ENCODE peak calls at places on chromosomes 5 and 9, in seven cellular contexts. X is ovary, M is breast epithelium, O is left ventricle myocardium inferior, U is cardiac fibroblast, N is GM12865, H is uterus. D is an unnamed sample.

GRCh38 chr5:14487896-14488570 is 93.6 kb upstream of the OTULINL start:
- DNase-seq in X (no peak), M (no peak), O (no peak), U (no peak), N (no peak), H (no peak), D (no peak)

GRCh38 chr9:137615387-137615871 is 3.4 kb upstream of the EHMT1 start:
- DNase-seq in X (no peak), M (no peak), O (no peak), U (no peak), N (no peak), H (no peak), D (no peak)

GRCh38 chr5:1447772-1448361 is 2.6 kb upstream of the SLC6A3 start:
- DNase-seq in X (no peak), M (no peak), O (no peak), U (no peak), N (no peak), H (no peak), D (no peak)

GRCh38 chr5:112418412-112419049 is 546 bp downstream of the EPB41L4A start:
- DNase-seq in X (peak), M (no peak), O (peak), U (no peak), N (no peak), H (no peak), D (no peak)

GRCh38 chr9:21761309-21761901 is 41.0 kb upstream of the MTAP start:
- DNase-seq in X (no peak), M (no peak), O (no peak), U (no peak), N (peak), H (no peak), D (no peak)

GRCh38 chr9:105158020-105158419 is 86.4 kb upstream of the SLC44A1 start:
- DNase-seq in X (no peak), M (no peak), O (no peak), U (no peak), N (no peak), H (no peak), D (no peak)

GRCh38 chr5:138979684-138980275 is 104.6 kb upstream of the LRRTM2 start:
- DNase-seq in X (no peak), M (no peak), O (no peak), U (no peak), N (no peak), H (no peak), D (no peak)

GRCh38 chr5:3595102-3595961 is at the start of gene IRX1:
- DNase-seq in X (no peak), M (no peak), O (no peak), U (peak), N (no peak), H (no peak), D (no peak)

GRCh38 chr5:180135128-180135955 is 63.8 kb upstream of the RNF130 start:
- DNase-seq in X (no peak), M (peak), O (no peak), U (peak), N (no peak), H (peak), D (no peak)

GRCh38 chr5:154944716-154945115 is 3.8 kb downstream of the MRPL22 start:
- DNase-seq in X (no peak), M (no peak), O (no peak), U (no peak), N (no peak), H (no peak), D (no peak)

GRCh38 chr5:178211095-178212048 is 7.0 kb downstream of the HNRNPAB start:
- DNase-seq in X (no peak), M (no peak), O (no peak), U (no peak), N (no peak), H (no peak), D (no peak)

GRCh38 chr5:1859099-1859498 is 23.6 kb downstream of the IRX4 start:
- DNase-seq in X (no peak), M (no peak), O (no peak), U (no peak), N (no peak), H (no peak), D (no peak)

GRCh38 chr9:26324787-26325186 is 567.8 kb downstream of the CAAP1 start:
- DNase-seq in X (peak), M (no peak), O (no peak), U (peak), N (no peak), H (no peak), D (no peak)

GRCh38 chr5:850511-851006 is at the start of gene ZDHHC11:
- DNase-seq in X (peak), M (peak), O (peak), U (no peak), N (no peak), H (peak), D (no peak)

GRCh38 chr5:141805874-141806273 is 72.3 kb downstream of the PCDH1 start:
- DNase-seq in X (peak), M (no peak), O (peak), U (peak), N (no peak), H (peak), D (no peak)

GRCh38 chr9:95349109-95350038 is 31.9 kb upstream of the FANCC start:
- DNase-seq in X (no peak), M (no peak), O (no peak), U (no peak), N (no peak), H (no peak), D (no peak)

GRCh38 chr9:83182071-83182470 is 119.1 kb upstream of the RASEF start:
- DNase-seq in X (no peak), M (no peak), O (no peak), U (no peak), N (no peak), H (no peak), D (no peak)

GRCh38 chr9:133114886-133115603 is 6.0 kb downstream of the RALGDS start:
- DNase-seq in X (no peak), M (no peak), O (peak), U (no peak), N (peak), H (peak), D (peak)

GRCh38 chr5:145775893-145776444 is 59.2 kb downstream of the PRELID2 start:
- DNase-seq in X (peak), M (no peak), O (no peak), U (peak), N (no peak), H (no peak), D (peak)

GRCh38 chr9:136686794-136687711 is at the start of gene AGPAT2:
- DNase-seq in X (peak), M (peak), O (peak), U (peak), N (peak), H (peak), D (peak)

GRCh38 chr5:160353379-160353778 is 17.0 kb downstream of the C1QTNF2 start:
- DNase-seq in X (no peak), M (no peak), O (peak), U (peak), N (no peak), H (no peak), D (peak)

GRCh38 chr9:34809504-34810186 is 99.7 kb upstream of the CCL21 start:
- DNase-seq in X (no peak), M (no peak), O (no peak), U (peak), N (no peak), H (no peak), D (no peak)

GRCh38 chr5:34484190-34484589 is 171.9 kb upstream of the RAI14 start:
- DNase-seq in X (no peak), M (no peak), O (no peak), U (no peak), N (no peak), H (no peak), D (no peak)

GRCh38 chr9:80492221-80492620 is 920.5 kb downstream of the TLE4 start:
- DNase-seq in X (no peak), M (no peak), O (peak), U (no peak), N (no peak), H (no peak), D (no peak)

GRCh38 chr5:26482817-26483375 is 555.5 kb downstream of the CDH9 start:
- DNase-seq in X (no peak), M (no peak), O (no peak), U (no peak), N (peak), H (no peak), D (no peak)

GRCh38 chr5:123273984-123274383 is 149.2 kb downstream of the CEP120 start:
- DNase-seq in X (no peak), M (no peak), O (no peak), U (no peak), N (no peak), H (no peak), D (no peak)

GRCh38 chr5:173689171-173689676 is 72.8 kb upstream of the BOD1 start:
- DNase-seq in X (no peak), M (no peak), O (no peak), U (peak), N (no peak), H (no peak), D (no peak)

GRCh38 chr9:34380034-34380510 is 3.4 kb upstream of the MYORG start:
- DNase-seq in X (no peak), M (no peak), O (no peak), U (no peak), N (no peak), H (no peak), D (no peak)

GRCh38 chr5:134174841-134175839 is 1.6 kb downstream of the SKP1 start:
- DNase-seq in X (no peak), M (no peak), O (no peak), U (peak), N (peak), H (no peak), D (no peak)

GRCh38 chr5:59151162-59151889 is 568.5 kb downstream of the RAB3C start:
- DNase-seq in X (no peak), M (no peak), O (no peak), U (peak), N (no peak), H (no peak), D (no peak)

GRCh38 chr5:90055831-90056328 is 353.7 kb downstream of the CETN3 start:
- DNase-seq in X (no peak), M (no peak), O (no peak), U (peak), N (no peak), H (no peak), D (no peak)

GRCh38 chr5:150481708-150481965 is 26.3 kb upstream of the NDST1 start:
- DNase-seq in X (no peak), M (no peak), O (no peak), U (no peak), N (no peak), H (no peak), D (no peak)

GRCh38 chr9:127395491-127396252 is 1.3 kb upstream of the SLC2A8 start:
- DNase-seq in X (no peak), M (no peak), O (no peak), U (no peak), N (no peak), H (no peak), D (no peak)
- H3K4me3 ChIP-seq in X (no peak), M (peak), O (peak), U (no peak), N (peak), H (no peak), D (peak)

DNA sequence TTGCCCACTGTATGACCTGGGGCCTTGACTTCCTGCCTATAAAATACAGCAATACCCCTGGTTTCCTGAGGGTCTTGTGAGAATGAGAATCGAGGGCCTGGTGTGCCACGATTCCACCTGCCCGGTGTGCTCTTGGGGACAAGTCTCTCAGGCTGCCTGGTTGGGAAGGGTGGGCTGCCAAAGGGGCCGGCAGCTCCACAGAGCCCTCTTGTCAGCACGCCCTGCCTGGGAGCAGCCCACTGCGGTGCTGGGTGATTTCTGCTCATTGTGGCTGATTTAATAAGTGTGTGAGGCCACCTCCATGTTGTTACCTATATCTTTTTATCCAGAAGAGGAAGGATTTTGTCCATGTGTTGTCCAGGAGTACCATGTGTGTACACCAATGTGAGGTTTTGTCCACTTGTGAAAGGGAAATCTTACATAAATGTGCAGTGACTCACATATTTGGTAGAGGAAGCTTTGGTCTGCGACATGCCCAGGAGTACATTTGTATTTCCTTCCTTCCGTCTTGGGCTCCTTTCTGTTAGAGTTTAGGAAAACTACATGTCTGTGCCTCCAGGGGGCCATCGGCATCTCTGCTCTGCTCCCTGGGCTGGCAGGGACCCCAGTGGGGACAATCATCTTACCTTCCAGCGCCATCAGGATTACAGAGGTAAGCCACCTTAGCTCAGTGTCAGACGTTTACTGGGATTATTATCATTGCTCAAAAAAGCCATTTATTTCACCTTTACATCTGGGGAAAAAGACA is 108.6 kb downstream of the PHF2 start:
- DNase-seq in X (no peak), M (no peak), O (no peak), U (peak), N (no peak), H (no peak), D (no peak)
- TF ChIP-seq CTCF in X (no peak), M (no peak), O (no peak), U (peak), N (no peak), H (no peak), D (no peak)

GRCh38 chr5:137563646-137564474 is 64.7 kb upstream of the SPOCK1 start:
- DNase-seq in X (no peak), M (no peak), O (no peak), U (peak), N (no peak), H (no peak), D (no peak)
- H3K4me3 ChIP-seq in X (no peak), M (no peak), O (no peak), U (no peak), N (no peak), H (no peak), D (no peak)

DNA sequence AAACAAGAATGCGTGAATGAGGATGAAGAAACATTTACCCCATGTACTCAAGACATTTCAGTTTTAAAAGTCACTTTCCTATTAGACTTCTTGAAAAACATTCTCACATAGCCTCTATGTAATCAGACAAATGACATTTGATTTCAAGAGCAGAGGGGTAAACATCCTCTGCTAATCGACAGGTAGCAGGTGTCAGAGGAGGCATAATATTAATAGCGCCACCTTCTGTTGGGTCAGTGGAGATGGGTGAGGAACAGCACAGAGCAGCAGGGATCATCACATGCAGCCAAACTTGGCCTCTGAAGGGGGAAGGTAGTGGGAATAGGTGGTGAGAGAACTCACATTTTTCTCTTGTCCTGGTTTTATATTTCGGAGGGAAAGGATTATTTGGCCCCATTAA is 3.3 kb upstream of the LSM11 start:
- DNase-seq in X (no peak), M (no peak), O (no peak), U (no peak), N (peak), H (no peak), D (no peak)
- TF ChIP-seq CTCF in X (no peak), M (no peak), O (peak), U (peak), N (peak), H (no peak), D (no peak)

GRCh38 chr5:172107606-172108005 is 80.4 kb downstream of the STK10 start:
- DNase-seq in X (no peak), M (no peak), O (no peak), U (peak), N (no peak), H (no peak), D (no peak)

GRCh38 chr5:172110921-172111873 is 76.8 kb downstream of the STK10 start:
- DNase-seq in X (no peak), M (no peak), O (no peak), U (peak), N (peak), H (no peak), D (no peak)

GRCh38 chr5:172110260-172110815 is 77.7 kb downstream of the STK10 start:
- DNase-seq in X (no peak), M (no peak), O (no peak), U (peak), N (no peak), H (no peak), D (no peak)

GRCh38 chr5:172106511-172107356 is 81.3 kb downstream of the STK10 start:
- DNase-seq in X (peak), M (peak), O (peak), U (peak), N (peak), H (peak), D (no peak)

DNA sequence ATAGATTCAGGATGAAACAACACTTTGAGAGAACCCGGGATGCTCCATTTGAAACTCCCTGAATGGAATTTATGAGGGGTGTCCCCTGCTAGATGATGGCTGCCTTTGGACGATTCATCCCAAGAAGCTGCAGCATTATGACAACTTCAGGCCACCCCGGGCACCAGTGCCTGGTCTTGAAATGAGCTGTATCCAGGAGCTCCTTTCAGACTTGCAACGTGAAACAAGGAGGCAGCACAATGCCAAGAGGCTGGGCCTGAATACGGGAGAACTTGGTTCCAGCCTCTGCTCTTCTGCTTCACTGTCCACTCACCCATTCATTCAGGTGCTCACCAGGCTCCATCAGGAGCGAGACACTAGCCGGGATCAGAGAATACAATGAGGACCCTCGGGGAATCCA is 78.3 kb downstream of the STK10 start:
- DNase-seq in X (no peak), M (no peak), O (no peak), U (no peak), N (no peak), H (no peak), D (no peak)
- H3K4me3 ChIP-seq in X (no peak), M (no peak), O (no peak), U (no peak), N (no peak), H (no peak), D (no peak)

GRCh38 chr5:88768411-88768810 is 114.6 kb downstream of the MEF2C start:
- DNase-seq in X (no peak), M (no peak), O (no peak), U (no peak), N (no peak), H (no peak), D (no peak)
- TF ChIP-seq CTCF in X (no peak), M (no peak), O (no peak), U (no peak), N (no peak), H (no peak), D (no peak)